ENCODE peak calls at places on chromosome 5, in seven cellular contexts. H is A549, N is SK-N-SH, P is IMR-90, F is GM12878, A is fibroblast of lung, Y is MM.1S. U is an unnamed sample.

GRCh38 chr5:176180339-176180738 is 57.9 kb upstream of the SIMC1 start:
- DNase-seq in Y (no peak), A (peak), P (peak), H (no peak), N (no peak), F (no peak), U (no peak)

GRCh38 chr5:89437450-89438435 is 554.8 kb upstream of the MEF2C start:
- DNase-seq in A (no peak), N (no peak), F (no peak), P (no peak), Y (no peak), H (no peak), U (no peak)

GRCh38 chr5:57859626-57860025 is 377.0 kb upstream of the ACTBL2 start:
- DNase-seq in F (no peak), A (no peak), N (no peak), Y (no peak), P (no peak), H (no peak), U (no peak)

GRCh38 chr5:120140510-120140909 is 323.6 kb upstream of the PRR16 start:
- DNase-seq in Y (no peak), H (no peak), F (no peak), N (no peak), P (no peak), A (no peak), U (no peak)

GRCh38 chr5:669111-669841 is 23.9 kb downstream of the TPPP start:
- DNase-seq in N (peak), H (no peak), Y (no peak), F (no peak), P (no peak), A (no peak), U (no peak)

GRCh38 chr5:38853753-38854470 is 8.1 kb downstream of the OSMR start:
- DNase-seq in P (peak), A (peak), H (peak), N (no peak), F (no peak), Y (no peak), U (peak)

GRCh38 chr5:1312993-1313833 is 18.3 kb upstream of the TERT start:
- DNase-seq in Y (peak), F (peak), H (no peak), N (no peak), P (no peak), A (no peak), U (peak)

GRCh38 chr5:127210082-127210481 is 80.5 kb upstream of the MEGF10 start:
- DNase-seq in F (no peak), A (no peak), Y (no peak), N (no peak), H (no peak), P (no peak), U (no peak)

GRCh38 chr5:62284946-62285891 is 20.8 kb upstream of the KIF2A start:
- DNase-seq in N (no peak), F (peak), A (no peak), H (no peak), Y (no peak), P (no peak), U (no peak)

GRCh38 chr5:160186480-160186879 is 42.8 kb upstream of the FABP6 start:
- DNase-seq in N (no peak), H (no peak), Y (no peak), A (no peak), P (no peak), F (no peak), U (no peak)

GRCh38 chr5:135737701-135738563 is 96.5 kb upstream of the SLC25A48 start:
- DNase-seq in A (no peak), F (no peak), H (no peak), P (no peak), Y (no peak), N (no peak), U (no peak)

GRCh38 chr5:15521349-15521937 is 21.5 kb downstream of the FBXL7 start:
- DNase-seq in A (no peak), H (no peak), F (no peak), Y (no peak), P (peak), N (no peak), U (no peak)

GRCh38 chr5:8857051-8857450 is 688.8 kb downstream of the SEMA5A start:
- DNase-seq in P (peak), F (no peak), N (no peak), H (no peak), A (no peak), Y (no peak), U (no peak)

DNA sequence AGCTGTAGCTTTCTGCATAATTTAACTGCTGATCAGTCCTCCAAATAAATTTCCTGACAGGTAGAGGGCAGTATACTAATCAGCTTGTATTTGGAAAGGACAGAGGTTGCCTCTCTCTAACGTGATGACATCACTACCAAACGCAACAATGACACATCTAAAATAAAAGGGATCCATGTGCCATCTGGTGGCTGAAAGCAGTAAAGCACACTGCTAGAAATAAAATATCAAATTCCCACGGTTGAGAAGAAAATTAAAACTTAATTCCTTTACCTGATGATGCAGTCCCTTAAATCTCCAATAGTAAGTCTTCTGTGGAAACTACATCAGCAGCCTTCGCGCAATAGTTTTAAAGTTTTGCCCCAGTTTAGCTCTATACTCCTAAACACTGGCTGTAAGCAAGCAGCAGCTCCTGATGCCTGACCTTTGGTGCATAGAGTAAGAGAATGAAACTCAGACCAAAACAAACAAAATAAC is 54.5 kb downstream of the DIAPH1 start:
- DNase-seq in Y (peak), P (peak), H (peak), A (peak), F (peak), N (peak), U (peak)
- H3K4me2 ChIP-seq in Y (peak), P (no peak), H (no peak), A (no peak), F (no peak), N (peak), U (peak)

DNA sequence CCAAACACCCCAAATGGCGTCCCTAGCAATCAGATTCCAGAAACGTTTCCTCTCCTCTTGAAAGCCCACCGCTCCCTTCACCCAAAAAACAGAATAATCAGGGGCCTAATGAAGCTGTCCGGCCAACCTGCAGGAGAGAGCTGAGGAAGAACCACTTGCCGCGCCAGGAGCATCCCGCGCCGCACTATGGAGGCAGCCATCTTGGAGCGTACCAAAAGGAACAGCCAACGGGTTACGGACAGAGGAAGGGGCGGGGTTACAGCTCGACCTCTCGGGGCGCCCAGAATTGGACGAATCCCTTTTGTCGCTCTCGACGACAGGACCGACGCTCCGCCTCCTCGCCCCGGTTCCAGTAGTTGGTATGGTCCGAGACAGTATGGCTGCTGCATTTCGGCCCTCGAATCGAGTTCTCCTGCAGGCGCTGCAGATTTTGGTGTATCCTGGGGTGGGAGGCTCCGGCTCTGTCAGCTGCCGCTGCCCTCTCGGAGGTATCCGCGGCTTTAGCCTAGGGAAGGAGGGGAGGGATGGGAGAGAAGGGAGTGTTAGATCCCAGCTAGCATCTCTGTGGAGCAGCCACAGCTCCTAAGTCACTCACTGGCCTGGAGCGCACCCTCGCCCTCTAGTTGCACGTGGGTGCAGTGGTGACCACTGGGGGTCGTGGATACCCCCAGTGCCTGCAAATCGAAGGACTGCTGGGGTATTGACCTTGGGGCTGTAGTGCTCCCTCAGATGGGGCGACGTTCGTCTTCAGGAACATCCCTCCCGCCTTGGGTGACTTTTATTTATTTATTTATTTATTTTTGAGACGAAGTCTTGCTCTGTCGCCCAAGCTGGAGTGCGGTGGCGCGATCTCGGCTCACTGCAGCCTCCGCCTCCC is at the start of the genes MRPS27 and PTCD2:
- DNase-seq in H (peak), F (peak), P (peak), N (peak), A (peak), Y (peak), U (peak)
- TF ChIP-seq CTCF in H (peak), F (peak), P (peak), N (peak), A (peak), Y (peak), U (no peak)

GRCh38 chr5:56377573-56377972 is 144.4 kb upstream of the ANKRD55 start:
- DNase-seq in Y (no peak), F (no peak), N (no peak), H (no peak), A (peak), P (peak), U (no peak)

GRCh38 chr5:56386046-56386445 is 152.9 kb upstream of the ANKRD55 start:
- DNase-seq in H (no peak), F (no peak), N (no peak), P (no peak), A (no peak), Y (no peak), U (no peak)

GRCh38 chr5:56384186-56384585 is 151.1 kb upstream of the ANKRD55 start:
- DNase-seq in P (no peak), A (no peak), H (no peak), N (no peak), Y (no peak), F (no peak), U (no peak)

GRCh38 chr5:56383761-56384160 is 150.6 kb upstream of the ANKRD55 start:
- DNase-seq in N (no peak), A (no peak), P (no peak), F (no peak), H (no peak), Y (no peak), U (no peak)

GRCh38 chr5:56382896-56383295 is 149.8 kb upstream of the ANKRD55 start:
- DNase-seq in N (no peak), Y (no peak), A (no peak), P (no peak), H (no peak), F (no peak), U (no peak)
- H3K4me2 ChIP-seq in N (no peak), Y (no peak), A (no peak), P (no peak), H (no peak), F (no peak), U (no peak)

DNA sequence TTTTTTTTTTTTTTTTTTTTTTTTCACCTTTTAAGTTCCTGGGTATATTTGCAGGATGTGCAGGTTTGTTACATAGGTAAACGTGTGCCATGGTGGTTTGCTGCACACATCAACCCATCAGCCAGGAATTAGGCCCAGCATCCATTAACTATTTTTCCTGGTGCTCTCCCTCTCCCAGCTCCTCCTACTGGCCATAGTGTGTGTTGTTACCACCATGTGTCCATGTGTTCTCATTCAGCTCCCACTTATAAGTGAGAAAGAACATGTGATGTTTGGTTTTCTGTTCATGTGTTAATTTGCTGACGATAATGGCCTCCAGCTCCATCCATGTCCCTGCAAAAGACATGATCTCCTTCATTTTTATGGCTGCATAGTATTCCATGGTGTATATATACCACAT is 350.5 kb downstream of the MAN2A1 start:
- DNase-seq in H (no peak), P (no peak), Y (no peak), N (no peak), A (no peak), F (no peak), U (no peak)
- TF ChIP-seq CTCF in H (no peak), P (no peak), Y (no peak), N (no peak), A (peak), F (no peak), U (peak)

GRCh38 chr5:142962172-142962528 is 192.0 kb downstream of the ARHGAP26 start:
- DNase-seq in A (no peak), N (no peak), Y (no peak), F (no peak), H (peak), P (no peak), U (no peak)
- H3K4me2 ChIP-seq in A (no peak), N (no peak), Y (no peak), F (no peak), H (peak), P (no peak), U (peak)